ENCODE peak calls at places on chromosomes 5 and 9, in four cellular contexts. R is activated T-cell treated with anti-CD3 and anti-CD28 coated beads for 1 hour, F is C1 segment of cervical spinal cord, J is Caki2. G is an unnamed sample.
A peak's percentile ranks its signal among the peaks of the same experiment; 100 is the strongest.

GRCh38 chr9:71937070-71937625 is 25.7 kb downstream of the C9orf85 start:
- DNase-seq in R (no peak), F (no peak), J (no peak), G (no peak)

GRCh38 chr5:56251918-56252553 is 18.9 kb upstream of the ANKRD55 start:
- DNase-seq in R (no peak), F (no peak), J (no peak), G (no peak)

GRCh38 chr5:3341446-3342240 is 254.0 kb upstream of the IRX1 start:
- DNase-seq in R (no peak), F (no peak), J (no peak), G (no peak)

GRCh38 chr5:31186672-31187267 is 6.7 kb upstream of the CDH6 start:
- DNase-seq in R (no peak), F (no peak), J (peak; percentile 39), G (peak; percentile 83)

GRCh38 chr9:105316703-105317102 is 72.3 kb downstream of the SLC44A1 start:
- DNase-seq in R (no peak), F (no peak), J (no peak), G (no peak)

GRCh38 chr9:70228098-70228497 is 30.7 kb upstream of the SMC5 start:
- DNase-seq in R (no peak), F (no peak), J (no peak), G (no peak)

GRCh38 chr9:37753489-37754190 is at the start of gene TRMT10B:
- DNase-seq in R (peak; percentile 55), F (peak; percentile 53), J (peak; percentile 54), G (peak; percentile 81)

GRCh38 chr9:131764568-131764967 is 24.7 kb upstream of the RAPGEF1 start:
- DNase-seq in R (no peak), F (no peak), J (no peak), G (no peak)

GRCh38 chr9:15867334-15867733 is 314.5 kb downstream of the CCDC171 start:
- DNase-seq in R (no peak), F (no peak), J (no peak), G (no peak)

GRCh38 chr9:121353246-121353975 is 16.6 kb downstream of the STOM start:
- DNase-seq in R (no peak), F (no peak), J (no peak), G (no peak)

GRCh38 chr5:88925692-88926490 is 42.9 kb upstream of the MEF2C start:
- DNase-seq in R (no peak), F (no peak), J (no peak), G (peak; percentile 13)

GRCh38 chr5:37370550-37370863 is 399 bp downstream of the NUP155 start:
- DNase-seq in R (peak; percentile 5), F (no peak), J (peak; percentile 22), G (no peak)

GRCh38 chr5:175015028-175015427 is 290.6 kb downstream of the MSX2 start:
- DNase-seq in R (no peak), F (no peak), J (no peak), G (no peak)

GRCh38 chr5:121138495-121138907 is 674.4 kb downstream of the PRR16 start:
- DNase-seq in R (no peak), F (no peak), J (no peak), G (peak; percentile 38)

GRCh38 chr5:116739648-116740047 is 165.0 kb upstream of the SEMA6A start:
- DNase-seq in R (no peak), F (no peak), J (no peak), G (no peak)

GRCh38 chr9:98610196-98610595 is 98.5 kb downstream of the GABBR2 start:
- DNase-seq in R (no peak), F (no peak), J (no peak), G (no peak)